ENCODE peak calls at places on chromosomes 1 and 21, in four cellular contexts. One of them, this sample, is unnamed.

GRCh38 chr21:22889445-22889844 is 1891.2 kb downstream of the NCAM2 start:
- DNase-seq in thoracic aorta: no peak
- DNase-seq in GM10248: no peak
- DNase-seq in colonic mucosa: no peak
- DNase-seq in this sample: no peak

GRCh38 chr1:41638086-41639024 is 153.9 kb upstream of the EDN2 start:
- DNase-seq in thoracic aorta: no peak
- DNase-seq in GM10248: no peak
- DNase-seq in colonic mucosa: no peak
- DNase-seq in this sample: no peak

GRCh38 chr21:44463716-44464115 is 8.4 kb downstream of the LRRC3 start:
- DNase-seq in thoracic aorta: no peak
- DNase-seq in GM10248: no peak
- DNase-seq in colonic mucosa: no peak
- DNase-seq in this sample: no peak

GRCh38 chr1:210072129-210072528 is 134.1 kb downstream of the SYT14 start:
- DNase-seq in thoracic aorta: no peak
- DNase-seq in GM10248: no peak
- DNase-seq in colonic mucosa: no peak
- DNase-seq in this sample: no peak

GRCh38 chr1:77015748-77016341 is 148.6 kb downstream of the ST6GALNAC5 start:
- DNase-seq in thoracic aorta: no peak
- DNase-seq in GM10248: no peak
- DNase-seq in colonic mucosa: no peak
- DNase-seq in this sample: no peak

GRCh38 chr1:44034976-44035716 is 3.9 kb upstream of the SLC6A9 start:
- DNase-seq in thoracic aorta: no peak
- DNase-seq in GM10248: no peak
- DNase-seq in colonic mucosa: no peak
- DNase-seq in this sample: no peak

GRCh38 chr1:7755448-7755847 is 15.6 kb upstream of the VAMP3 start:
- DNase-seq in thoracic aorta: no peak
- DNase-seq in GM10248: no peak
- DNase-seq in colonic mucosa: no peak
- DNase-seq in this sample: no peak

GRCh38 chr1:53114581-53115400 is 27.6 kb downstream of the SLC1A7 start:
- DNase-seq in thoracic aorta: no peak
- DNase-seq in GM10248: no peak
- DNase-seq in colonic mucosa: no peak
- DNase-seq in this sample: no peak

GRCh38 chr1:8032351-8032750 is 6.2 kb upstream of the ERRFI1 start:
- DNase-seq in thoracic aorta: no peak
- DNase-seq in GM10248: no peak
- DNase-seq in colonic mucosa: no peak
- DNase-seq in this sample: no peak

GRCh38 chr1:151680812-151681211 is 35.8 kb downstream of the CELF3 start:
- DNase-seq in thoracic aorta: no peak
- DNase-seq in GM10248: no peak
- DNase-seq in colonic mucosa: no peak
- DNase-seq in this sample: no peak

GRCh38 chr1:202343652-202344349 is 2.1 kb upstream of the UBE2T start:
- DNase-seq in thoracic aorta: no peak
- DNase-seq in GM10248: no peak
- DNase-seq in colonic mucosa: no peak
- DNase-seq in this sample: no peak

GRCh38 chr1:225824522-225824921 is 14.6 kb downstream of the EPHX1 start:
- DNase-seq in thoracic aorta: no peak
- DNase-seq in GM10248: no peak
- DNase-seq in colonic mucosa: no peak
- DNase-seq in this sample: no peak

GRCh38 chr1:201708085-201708512 is 120.9 kb upstream of the IPO9 start:
- DNase-seq in thoracic aorta: no peak
- DNase-seq in GM10248: no peak
- DNase-seq in colonic mucosa: no peak
- DNase-seq in this sample: no peak

GRCh38 chr1:171610385-171610784 is 11.7 kb upstream of the MYOCOS start:
- DNase-seq in thoracic aorta: no peak
- DNase-seq in GM10248: no peak
- DNase-seq in colonic mucosa: no peak
- DNase-seq in this sample: no peak

GRCh38 chr1:58779837-58780585 is 3.8 kb downstream of the JUN start:
- DNase-seq in thoracic aorta: no peak
- DNase-seq in GM10248: no peak
- DNase-seq in colonic mucosa: peak; percentile 77
- DNase-seq in this sample: no peak

GRCh38 chr21:33936221-33937038 is 20.8 kb upstream of the ATP5PO start:
- DNase-seq in thoracic aorta: no peak
- DNase-seq in GM10248: no peak
- DNase-seq in colonic mucosa: no peak
- DNase-seq in this sample: no peak

GRCh38 chr1:38508272-38508671 is 351.3 kb downstream of the RRAGC start:
- DNase-seq in thoracic aorta: no peak
- DNase-seq in GM10248: no peak
- DNase-seq in colonic mucosa: no peak
- DNase-seq in this sample: no peak

GRCh38 chr1:25799758-25800537 is at the start of gene SELENON:
- DNase-seq in thoracic aorta: no peak
- DNase-seq in GM10248: peak; percentile 60
- DNase-seq in colonic mucosa: peak; percentile 49
- DNase-seq in this sample: peak; percentile 85

GRCh38 chr1:161226759-161227158 is 899 bp downstream of the TOMM40L start:
- DNase-seq in thoracic aorta: no peak
- DNase-seq in GM10248: no peak
- DNase-seq in colonic mucosa: no peak
- DNase-seq in this sample: no peak

GRCh38 chr1:228338521-228339051 is 68.0 kb downstream of the TRIM11 start:
- DNase-seq in thoracic aorta: no peak
- DNase-seq in GM10248: no peak
- DNase-seq in colonic mucosa: no peak
- DNase-seq in this sample: peak; percentile 7

GRCh38 chr1:57188169-57188568 is 222.4 kb upstream of the C8B start:
- DNase-seq in thoracic aorta: no peak
- DNase-seq in GM10248: no peak
- DNase-seq in colonic mucosa: no peak
- DNase-seq in this sample: no peak

GRCh38 chr1:167630568-167631385 is 745 bp downstream of the RCSD1 start:
- DNase-seq in thoracic aorta: no peak
- DNase-seq in GM10248: peak; percentile 45
- DNase-seq in colonic mucosa: no peak
- DNase-seq in this sample: no peak

GRCh38 chr21:38140192-38140905 is 116.4 kb upstream of the KCNJ15 start:
- DNase-seq in thoracic aorta: no peak
- DNase-seq in GM10248: no peak
- DNase-seq in colonic mucosa: no peak
- DNase-seq in this sample: peak; percentile 13

GRCh38 chr1:2121071-2121691 is 71.0 kb downstream of the PRKCZ start:
- DNase-seq in thoracic aorta: no peak
- DNase-seq in GM10248: no peak
- DNase-seq in colonic mucosa: no peak
- DNase-seq in this sample: no peak

This sample was measured in heart right ventricle.